ENCODE peak calls at places on chromosomes 11 and 22, in eight cellular contexts. H, G, U, X, R, W, Z and M are unnamed samples.

GRCh38 chr22:23192133-23192532 is 11.8 kb downstream of the BCR start:
- DNase-seq in U (no peak), W (no peak), Z (no peak), G (no peak), R (no peak), X (no peak), H (no peak), M (no peak)

GRCh38 chr11:32198053-32198452 is 107.2 kb downstream of the RCN1 start:
- DNase-seq in W (no peak), R (no peak), Z (no peak), X (no peak), U (peak; percentile 12), G (no peak), H (peak; percentile 13), M (no peak)

GRCh38 chr11:706957-707816 is 1.2 kb downstream of the EPS8L2 start:
- DNase-seq in R (peak; percentile 83), G (no peak), H (no peak), Z (no peak), W (no peak), X (no peak), U (no peak), M (no peak)

GRCh38 chr11:115464269-115464668 is 39.9 kb downstream of the CADM1 start:
- DNase-seq in R (no peak), U (no peak), G (no peak), X (no peak), H (no peak), W (no peak), Z (no peak), M (no peak)

GRCh38 chr11:118924591-118925585 is 838 bp downstream of the BCL9L start:
- DNase-seq in W (no peak), R (peak; percentile 78), Z (peak; percentile 95), U (peak; percentile 46), G (no peak), H (no peak), X (peak; percentile 68), M (no peak)

GRCh38 chr11:61516675-61517516 is 8.3 kb downstream of the LRRC10B start:
- DNase-seq in X (peak; percentile 53), W (no peak), G (peak; percentile 4), H (peak; percentile 14), R (peak; percentile 54), U (peak; percentile 30), Z (peak; percentile 89), M (no peak)

GRCh38 chr11:37504066-37504611 is 906.1 kb upstream of the RAG2 start:
- DNase-seq in R (peak; percentile 55), H (peak; percentile 83), X (peak; percentile 13), U (peak; percentile 78), Z (no peak), W (peak; percentile 52), G (peak; percentile 84), M (peak; percentile 71)

GRCh38 chr11:2097998-2098690 is 41.0 kb downstream of the IGF2 start:
- DNase-seq in U (no peak), R (no peak), G (no peak), Z (no peak), W (no peak), H (no peak), X (no peak), M (no peak)

GRCh38 chr11:69167916-69168691 is 12.4 kb downstream of the SMIM38 start:
- DNase-seq in R (no peak), U (peak; percentile 34), W (peak; percentile 7), Z (no peak), X (no peak), H (peak; percentile 24), G (no peak), M (no peak)

GRCh38 chr11:8328848-8329330 is 65.2 kb upstream of the LMO1 start:
- DNase-seq in R (peak; percentile 93), X (peak; percentile 91), G (peak; percentile 78), U (peak; percentile 71), W (peak; percentile 18), H (peak; percentile 75), Z (peak; percentile 92), M (peak; percentile 84)

GRCh38 chr22:50314081-50314454 is 6.6 kb upstream of the PLXNB2 start:
- DNase-seq in R (no peak), G (no peak), Z (no peak), W (no peak), U (no peak), H (no peak), X (no peak), M (no peak)

GRCh38 chr11:95794086-95794485 is 3.8 kb downstream of the CEP57 start:
- DNase-seq in R (no peak), Z (no peak), W (no peak), G (no peak), H (no peak), U (no peak), X (no peak), M (no peak)

GRCh38 chr11:82776377-82776776 is 42.7 kb upstream of the FAM181B start:
- DNase-seq in Z (no peak), W (no peak), G (peak; percentile 41), U (no peak), H (no peak), R (no peak), X (no peak), M (no peak)

GRCh38 chr11:124859171-124859570 is 6.1 kb upstream of the ROBO3 start:
- DNase-seq in H (no peak), X (no peak), Z (no peak), R (no peak), W (no peak), G (no peak), U (no peak), M (no peak)

DNA sequence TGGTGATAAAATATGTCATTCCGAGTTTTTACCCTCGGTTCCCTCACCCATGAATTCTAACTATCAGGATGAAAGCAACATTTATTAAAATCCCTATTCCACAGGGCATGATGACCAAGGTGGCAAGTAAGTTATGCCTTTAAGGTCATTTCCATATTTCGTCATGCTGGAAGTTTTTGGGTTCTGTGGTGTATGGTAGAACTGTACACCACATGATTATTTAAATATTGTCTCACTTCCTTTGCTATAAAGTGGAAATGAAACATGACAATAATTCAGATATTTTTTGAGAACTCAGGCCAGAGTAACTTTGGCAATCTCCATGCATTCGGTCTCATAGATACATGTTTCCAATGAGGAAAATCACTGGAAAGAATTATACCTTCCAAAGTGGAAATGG is 68.5 kb upstream of the CARD18 start:
- DNase-seq in Z (no peak), U (no peak), H (no peak), X (no peak), W (no peak), G (no peak), R (no peak), M (no peak)
- H3K4me3 ChIP-seq in Z (no peak overlapping the region), U (no peak overlapping the region), H (no peak overlapping the region), X (no peak overlapping the region), W (no peak overlapping the region), G (no peak overlapping the region), R (no peak overlapping the region), M (no peak overlapping the region)

DNA sequence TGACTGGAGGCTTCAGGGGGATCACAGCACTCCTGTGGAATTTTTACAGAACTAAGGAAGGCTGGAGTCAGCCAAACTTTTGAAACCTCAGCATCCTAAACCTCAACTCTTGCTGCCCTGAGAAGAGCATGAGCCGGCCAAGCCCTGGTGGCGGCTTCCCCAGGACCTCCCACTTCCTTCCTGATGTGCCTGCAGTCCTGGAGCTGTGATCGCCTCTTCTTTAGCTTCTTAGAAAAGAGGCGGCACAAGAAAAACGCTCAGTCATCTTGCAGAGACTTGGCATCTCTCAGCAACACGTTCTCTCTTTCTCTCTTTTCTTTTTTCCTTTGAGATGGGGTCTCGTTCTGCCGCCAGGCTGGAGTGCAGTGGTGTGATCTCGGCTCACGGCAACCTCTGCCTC is 40.4 kb upstream of the AMPD3 start:
- DNase-seq in U (peak; percentile 83), R (no peak), G (no peak), Z (no peak), H (peak; percentile 74), X (peak; percentile 90), W (no peak), M (no peak)
- TF ChIP-seq CTCF in U (no peak), R (no peak), G (no peak), Z (no peak), H (no peak), X (no peak), W (no peak), M (no peak)

GRCh38 chr22:39021552-39022250 is 774 bp downstream of the APOBEC3D start:
- DNase-seq in G (no peak), Z (no peak), R (no peak), W (no peak), H (no peak), X (no peak), U (peak; percentile 4), M (no peak)
- H3K4me3 ChIP-seq in G (peak overlapping the region; percentile 39), Z (peak overlapping the region; percentile 3), R (no peak overlapping the region), W (peak overlapping the region; percentile 39), H (peak overlapping the region; percentile 12), X (peak overlapping the region; percentile 48), U (no peak overlapping the region), M (no peak overlapping the region)

GRCh38 chr11:70418130-70418529 is 19.8 kb downstream of the CTTN start:
- DNase-seq in W (no peak), U (no peak), R (no peak), H (no peak), X (no peak), Z (no peak), G (no peak), M (no peak)
- TF ChIP-seq CTCF in W (no peak), U (no peak), R (no peak), H (no peak), X (no peak), Z (no peak), G (no peak), M (no peak)

GRCh38 chr11:35662649-35663407 is at the start of gene TRIM44:
- DNase-seq in R (peak; percentile 90), G (peak; percentile 76), W (peak; percentile 37), Z (peak; percentile 96), U (peak; percentile 91), H (peak; percentile 85), X (peak; percentile 85), M (peak; percentile 39)

GRCh38 chr11:35662061-35662648 is 420 bp upstream of the TRIM44 start:
- DNase-seq in H (no peak), U (no peak), Z (no peak), G (no peak), R (peak; percentile 12), X (no peak), W (no peak), M (no peak)

GRCh38 chr11:35663408-35663702 is 780 bp downstream of the TRIM44 start:
- DNase-seq in H (no peak), U (no peak), R (no peak), G (no peak), W (no peak), Z (no peak), X (no peak), M (no peak)

GRCh38 chr11:35667257-35667656 is 4.7 kb downstream of the TRIM44 start:
- DNase-seq in H (no peak), W (no peak), R (no peak), U (no peak), X (no peak), Z (no peak), G (no peak), M (no peak)

GRCh38 chr11:35664977-35665441 is 2.4 kb downstream of the TRIM44 start:
- DNase-seq in W (no peak), Z (no peak), G (no peak), U (no peak), H (peak; percentile 29), R (no peak), X (peak; percentile 13), M (no peak)
- H3K4me3 ChIP-seq in W (no peak overlapping the region), Z (no peak overlapping the region), G (no peak overlapping the region), U (no peak overlapping the region), H (no peak overlapping the region), R (no peak overlapping the region), X (no peak overlapping the region), M (no peak overlapping the region)